ENCODE peak calls at places on chromosomes 13 and 19, in five cellular contexts. One of them, this sample, is unnamed.

GRCh38 chr19:7757358-7757757 is 5.7 kb upstream of the CLEC4M start:
- DNase-seq in trophoblast cell: no peak
- DNase-seq in H1: no peak
- DNase-seq in mesenchymal stem cell: no peak
- DNase-seq in neuronal stem cell: no peak
- DNase-seq in this sample: no peak

GRCh38 chr19:55304279-55304978 is 20.6 kb downstream of the BRSK1 start:
- DNase-seq in H1: peak
- DNase-seq in trophoblast cell: peak
- DNase-seq in neuronal stem cell: no peak
- DNase-seq in mesenchymal stem cell: no peak
- DNase-seq in this sample: peak

GRCh38 chr13:51064753-51065152 is 46.3 kb downstream of the C13orf42 start:
- DNase-seq in neuronal stem cell: no peak
- DNase-seq in mesenchymal stem cell: no peak
- DNase-seq in H1: peak
- DNase-seq in trophoblast cell: no peak
- DNase-seq in this sample: no peak

GRCh38 chr19:3115411-3115810 is 20.4 kb upstream of the GNA15 start:
- DNase-seq in H1: no peak
- DNase-seq in mesenchymal stem cell: no peak
- DNase-seq in trophoblast cell: no peak
- DNase-seq in neuronal stem cell: no peak
- DNase-seq in this sample: no peak

GRCh38 chr19:46197314-46198070 is 32.0 kb upstream of the IGFL1 start:
- DNase-seq in H1: no peak
- DNase-seq in trophoblast cell: no peak
- DNase-seq in mesenchymal stem cell: no peak
- DNase-seq in neuronal stem cell: no peak
- DNase-seq in this sample: no peak

GRCh38 chr19:48333467-48334384 is 8.4 kb downstream of the EMP3 start:
- DNase-seq in neuronal stem cell: peak
- DNase-seq in H1: peak
- DNase-seq in trophoblast cell: peak
- DNase-seq in mesenchymal stem cell: peak
- DNase-seq in this sample: peak

GRCh38 chr13:102555914-102556553 is 40.8 kb upstream of the TPP2 start:
- DNase-seq in mesenchymal stem cell: peak
- DNase-seq in H1: no peak
- DNase-seq in neuronal stem cell: peak
- DNase-seq in trophoblast cell: no peak
- DNase-seq in this sample: no peak

GRCh38 chr13:71864981-71865857 is 1.8 kb downstream of the DACH1 start:
- DNase-seq in H1: peak
- DNase-seq in mesenchymal stem cell: peak
- DNase-seq in trophoblast cell: no peak
- DNase-seq in neuronal stem cell: no peak
- DNase-seq in this sample: peak

GRCh38 chr13:36728006-36728405 is 54.2 kb downstream of the SERTM1 start:
- DNase-seq in trophoblast cell: no peak
- DNase-seq in mesenchymal stem cell: no peak
- DNase-seq in H1: no peak
- DNase-seq in neuronal stem cell: no peak
- DNase-seq in this sample: no peak

GRCh38 chr19:55526216-55527196 is 10.4 kb downstream of the SBK2 start:
- DNase-seq in neuronal stem cell: no peak
- DNase-seq in trophoblast cell: no peak
- DNase-seq in mesenchymal stem cell: peak
- DNase-seq in H1: no peak
- DNase-seq in this sample: no peak

GRCh38 chr19:17510220-17510993 is 1.0 kb upstream of the PGLS start:
- DNase-seq in mesenchymal stem cell: peak
- DNase-seq in neuronal stem cell: no peak
- DNase-seq in H1: no peak
- DNase-seq in trophoblast cell: no peak
- DNase-seq in this sample: no peak

GRCh38 chr13:41465215-41465907 is 8.0 kb downstream of the RGCC start:
- DNase-seq in neuronal stem cell: no peak
- DNase-seq in mesenchymal stem cell: peak
- DNase-seq in trophoblast cell: peak
- DNase-seq in H1: no peak
- DNase-seq in this sample: no peak

GRCh38 chr13:45305079-45305478 is 35.9 kb downstream of the TPT1 start:
- DNase-seq in trophoblast cell: no peak
- DNase-seq in mesenchymal stem cell: no peak
- DNase-seq in H1: no peak
- DNase-seq in neuronal stem cell: no peak
- DNase-seq in this sample: no peak

GRCh38 chr13:75621147-75621546 is 15.0 kb upstream of the LMO7 start:
- DNase-seq in mesenchymal stem cell: no peak
- DNase-seq in H1: no peak
- DNase-seq in neuronal stem cell: no peak
- DNase-seq in trophoblast cell: peak
- DNase-seq in this sample: no peak

GRCh38 chr13:49995535-49996165 is 1.2 kb upstream of the TRIM13 start:
- DNase-seq in neuronal stem cell: no peak
- DNase-seq in mesenchymal stem cell: peak
- DNase-seq in trophoblast cell: no peak
- DNase-seq in H1: no peak
- DNase-seq in this sample: no peak

GRCh38 chr19:1619094-1619439 is 13.8 kb upstream of the UQCR11 start:
- DNase-seq in H1: no peak
- DNase-seq in mesenchymal stem cell: no peak
- DNase-seq in neuronal stem cell: no peak
- DNase-seq in trophoblast cell: no peak
- DNase-seq in this sample: no peak
- H2BK12ac ChIP-seq in H1: peak
- H2BK12ac ChIP-seq in mesenchymal stem cell: no peak
- H2BK12ac ChIP-seq in neuronal stem cell: no peak
- H2BK12ac ChIP-seq in trophoblast cell: no peak
- H2BK12ac ChIP-seq in this sample: no peak

GRCh38 chr19:42268704-42269517 is at the start of gene CIC:
- DNase-seq in trophoblast cell: peak
- DNase-seq in H1: peak
- DNase-seq in mesenchymal stem cell: peak
- DNase-seq in neuronal stem cell: peak
- DNase-seq in this sample: peak

GRCh38 chr19:42269518-42270345 is 680 bp downstream of the CIC start:
- DNase-seq in trophoblast cell: no peak
- DNase-seq in neuronal stem cell: no peak
- DNase-seq in mesenchymal stem cell: no peak
- DNase-seq in H1: no peak
- DNase-seq in this sample: no peak

GRCh38 chr19:42271861-42272534 is 2.9 kb downstream of the CIC start:
- DNase-seq in neuronal stem cell: no peak
- DNase-seq in mesenchymal stem cell: no peak
- DNase-seq in trophoblast cell: no peak
- DNase-seq in H1: no peak
- DNase-seq in this sample: no peak

GRCh38 chr19:42271045-42271419 is 2.0 kb downstream of the CIC start:
- DNase-seq in mesenchymal stem cell: no peak
- DNase-seq in trophoblast cell: no peak
- DNase-seq in neuronal stem cell: no peak
- DNase-seq in H1: no peak
- DNase-seq in this sample: no peak

GRCh38 chr19:42270346-42271044 is 1.4 kb downstream of the CIC start:
- DNase-seq in trophoblast cell: no peak
- DNase-seq in mesenchymal stem cell: peak
- DNase-seq in H1: no peak
- DNase-seq in neuronal stem cell: no peak
- DNase-seq in this sample: no peak
- H3K4me2 ChIP-seq in trophoblast cell: peak
- H3K4me2 ChIP-seq in mesenchymal stem cell: peak
- H3K4me2 ChIP-seq in H1: peak
- H3K4me2 ChIP-seq in neuronal stem cell: no peak
- H3K4me2 ChIP-seq in this sample: peak

DNA sequence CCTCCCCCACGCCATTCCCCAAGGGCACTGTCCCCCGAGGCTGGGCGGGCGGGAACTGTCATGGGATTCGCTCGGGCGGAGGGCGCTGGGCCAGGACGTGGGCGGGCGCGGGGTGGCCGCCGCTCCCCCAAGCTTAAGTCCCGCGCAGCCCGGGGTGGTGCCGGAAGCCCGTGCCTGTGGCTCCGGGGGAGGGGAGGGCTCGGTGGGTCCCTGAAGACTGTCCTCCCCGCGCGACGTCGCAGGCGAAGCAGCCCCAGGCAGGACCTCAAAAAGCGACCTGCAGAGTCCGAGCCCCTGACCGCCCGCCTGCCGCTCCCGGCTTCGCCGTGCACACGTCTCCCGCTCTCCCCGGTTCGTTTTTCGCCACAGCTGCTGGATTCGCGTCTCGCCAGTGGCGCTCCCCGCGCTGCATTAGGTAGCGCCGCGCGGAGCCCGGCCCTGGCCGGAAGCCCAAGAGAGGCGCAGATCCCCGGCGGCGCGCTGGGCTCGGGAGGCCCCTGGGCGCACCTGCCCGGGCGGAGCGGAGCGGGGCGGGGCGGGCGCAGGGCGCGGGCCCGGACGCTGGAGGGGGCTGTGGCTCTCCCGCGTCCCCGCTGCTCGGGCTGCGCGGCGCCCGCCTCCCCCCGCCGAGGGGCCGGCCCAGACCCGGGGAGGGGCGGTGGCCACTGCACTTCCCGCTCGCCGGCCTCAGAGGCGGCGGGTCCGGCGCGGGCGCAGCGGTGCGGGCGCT is at the start of gene FARP1:
- DNase-seq in neuronal stem cell: peak
- DNase-seq in mesenchymal stem cell: peak
- DNase-seq in trophoblast cell: peak
- DNase-seq in H1: peak
- DNase-seq in this sample: peak
- H2BK12ac ChIP-seq in neuronal stem cell: peak
- H2BK12ac ChIP-seq in mesenchymal stem cell: peak
- H2BK12ac ChIP-seq in trophoblast cell: peak
- H2BK12ac ChIP-seq in H1: peak
- H2BK12ac ChIP-seq in this sample: no peak

GRCh38 chr19:16347706-16348105 is 23.1 kb downstream of the KLF2 start:
- DNase-seq in H1: no peak
- DNase-seq in neuronal stem cell: no peak
- DNase-seq in trophoblast cell: no peak
- DNase-seq in mesenchymal stem cell: no peak
- DNase-seq in this sample: no peak

GRCh38 chr19:16349551-16350171 is 25.0 kb downstream of the KLF2 start:
- DNase-seq in trophoblast cell: no peak
- DNase-seq in neuronal stem cell: no peak
- DNase-seq in mesenchymal stem cell: no peak
- DNase-seq in H1: no peak
- DNase-seq in this sample: no peak

GRCh38 chr19:16355293-16356043 is 30.8 kb downstream of the KLF2 start:
- DNase-seq in mesenchymal stem cell: no peak
- DNase-seq in trophoblast cell: no peak
- DNase-seq in H1: no peak
- DNase-seq in neuronal stem cell: no peak
- DNase-seq in this sample: no peak

GRCh38 chr19:16345457-16345856 is 20.8 kb downstream of the KLF2 start:
- DNase-seq in H1: no peak
- DNase-seq in mesenchymal stem cell: no peak
- DNase-seq in trophoblast cell: no peak
- DNase-seq in neuronal stem cell: no peak
- DNase-seq in this sample: no peak

DNA sequence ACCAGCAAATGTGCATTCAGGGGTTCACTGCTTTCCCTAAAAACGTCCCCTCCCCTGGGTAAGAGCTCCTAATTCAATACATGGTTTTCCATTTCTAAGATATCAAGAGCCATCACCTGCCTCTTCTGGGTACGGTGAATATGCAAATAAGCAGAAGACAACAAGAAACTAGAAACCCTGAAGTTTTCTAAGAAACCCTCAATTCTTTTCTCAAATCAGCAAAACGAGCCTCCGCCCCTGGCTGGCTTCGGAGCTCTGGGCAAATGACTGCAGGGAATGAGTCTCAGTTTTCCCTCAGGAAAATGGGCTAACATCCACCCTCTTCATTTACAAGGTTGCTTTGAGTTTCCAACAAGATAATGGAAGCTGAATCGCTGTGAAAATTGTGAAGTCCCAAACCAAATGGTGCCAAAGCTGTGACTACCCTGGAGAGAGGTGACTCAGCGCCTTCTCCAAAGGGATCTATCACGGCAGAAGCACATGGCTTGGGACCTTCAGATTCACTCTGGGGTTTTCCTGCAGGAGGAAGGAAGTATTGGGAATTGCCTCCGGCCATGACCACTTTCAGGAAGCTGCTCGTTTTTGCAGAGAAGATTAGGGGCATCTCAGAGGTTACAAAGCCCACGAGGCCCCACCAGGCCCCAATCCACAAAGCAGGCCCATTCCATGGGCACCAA is 26.6 kb downstream of the KLF2 start:
- DNase-seq in trophoblast cell: no peak
- DNase-seq in H1: no peak
- DNase-seq in mesenchymal stem cell: peak
- DNase-seq in neuronal stem cell: no peak
- DNase-seq in this sample: no peak
- H3K4me2 ChIP-seq in trophoblast cell: no peak
- H3K4me2 ChIP-seq in H1: no peak
- H3K4me2 ChIP-seq in mesenchymal stem cell: no peak
- H3K4me2 ChIP-seq in neuronal stem cell: no peak
- H3K4me2 ChIP-seq in this sample: no peak

DNA sequence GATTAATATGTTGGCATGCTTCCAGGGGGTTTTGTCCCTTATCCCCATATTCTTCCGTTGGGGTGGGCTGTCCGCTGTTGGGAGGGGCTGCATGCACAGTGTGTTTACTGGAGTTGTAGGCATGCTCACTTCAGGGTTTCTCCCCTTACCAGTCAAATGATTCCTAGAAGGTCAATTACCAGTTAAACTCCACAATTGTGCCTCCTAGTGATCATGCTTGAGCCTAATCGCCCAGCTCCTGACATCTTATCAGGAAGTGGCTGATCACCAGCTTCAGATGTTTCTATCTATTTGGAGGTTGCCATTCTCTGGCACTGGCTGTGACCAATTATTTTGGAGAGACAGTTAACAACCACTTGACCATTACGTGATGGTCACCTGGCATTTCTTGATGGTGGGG is 1090.0 kb downstream of the SLITRK5 start:
- DNase-seq in H1: no peak
- DNase-seq in trophoblast cell: no peak
- DNase-seq in neuronal stem cell: no peak
- DNase-seq in mesenchymal stem cell: no peak
- DNase-seq in this sample: peak
- H2BK12ac ChIP-seq in H1: no peak
- H2BK12ac ChIP-seq in trophoblast cell: no peak
- H2BK12ac ChIP-seq in neuronal stem cell: no peak
- H2BK12ac ChIP-seq in mesenchymal stem cell: no peak
- H2BK12ac ChIP-seq in this sample: no peak

DNA sequence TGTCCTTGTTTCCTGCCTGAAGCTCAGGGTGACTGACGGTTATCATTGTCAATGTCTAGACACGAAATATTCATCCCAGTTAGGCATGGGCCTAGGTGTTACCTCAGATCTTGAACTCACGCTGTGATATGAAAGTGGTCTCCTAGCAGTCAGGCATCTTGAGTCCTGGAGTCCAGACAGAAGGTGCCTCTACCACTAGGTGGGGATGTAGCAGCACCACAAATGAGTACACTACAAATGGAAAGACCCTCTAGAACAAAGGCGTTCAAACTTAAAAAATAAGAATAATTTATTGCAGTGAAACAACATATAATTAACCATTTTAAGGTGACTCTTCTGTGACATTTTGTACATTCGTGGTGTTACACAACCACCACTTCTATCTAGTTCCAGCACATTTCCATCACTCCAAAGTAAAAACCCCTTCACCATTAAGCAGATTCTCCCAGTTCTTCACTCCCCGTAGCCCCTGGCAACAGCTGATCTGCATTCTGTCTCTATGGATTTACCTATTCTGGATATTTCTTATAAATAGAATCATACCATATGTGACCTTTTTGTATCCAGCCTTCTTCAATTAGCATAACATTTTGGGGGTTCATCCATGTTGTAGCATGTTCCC is 11.9 kb upstream of the FRY start:
- DNase-seq in trophoblast cell: no peak
- DNase-seq in mesenchymal stem cell: peak
- DNase-seq in neuronal stem cell: peak
- DNase-seq in H1: no peak
- DNase-seq in this sample: peak
- H3K4me2 ChIP-seq in trophoblast cell: no peak
- H3K4me2 ChIP-seq in mesenchymal stem cell: no peak
- H3K4me2 ChIP-seq in neuronal stem cell: no peak
- H3K4me2 ChIP-seq in H1: no peak
- H3K4me2 ChIP-seq in this sample: no peak